ENCODE peak calls at places on chromosomes 11 and 22, in four cellular contexts. C is NT2/D1, X is H1, F is GM12878. V is an unnamed sample.

GRCh38 chr11:95132956-95133355 is 43.3 kb downstream of the ENDOD1 start:
- DNase-seq in X (no peak), C (no peak), F (no peak), V (no peak)

GRCh38 chr22:36950797-36951590 is 37.6 kb downstream of the CSF2RB start:
- DNase-seq in F (no peak), C (no peak), X (no peak), V (no peak)

GRCh38 chr11:69918938-69919650 is 99.9 kb upstream of the FGF3 start:
- DNase-seq in F (no peak), C (peak; percentile 70), X (peak; percentile 99), V (peak; percentile 82)

GRCh38 chr11:92298238-92298565 is 73.6 kb downstream of the FAT3 start:
- DNase-seq in F (no peak), C (no peak), X (no peak), V (no peak)

GRCh38 chr11:47060807-47061206 is 115.9 kb downstream of the ARFGAP2 start:
- DNase-seq in F (no peak), X (no peak), C (no peak), V (no peak)

GRCh38 chr22:40452730-40453487 is 82.5 kb downstream of the SGSM3 start:
- DNase-seq in F (no peak), X (no peak), C (no peak), V (no peak)

GRCh38 chr11:90148900-90149299 is 14.4 kb downstream of the NAALAD2 start:
- DNase-seq in C (no peak), X (no peak), F (no peak), V (no peak)

GRCh38 chr11:103266167-103266831 is 157.1 kb downstream of the DYNC2H1 start:
- DNase-seq in X (no peak), F (no peak), C (no peak), V (no peak)

GRCh38 chr11:75262961-75263852 is 22.6 kb downstream of the TPBGL start:
- DNase-seq in X (no peak), C (no peak), F (no peak), V (no peak)

GRCh38 chr22:25564979-25565677 is 653 bp downstream of the GRK3 start:
- DNase-seq in X (peak; percentile 83), C (peak; percentile 13), F (no peak), V (no peak)

GRCh38 chr11:118621071-118621815 is 13.8 kb downstream of the PHLDB1 start:
- DNase-seq in C (peak; percentile 75), X (peak; percentile 89), F (no peak), V (peak; percentile 74)

GRCh38 chr22:20931126-20931654 is 14.0 kb downstream of the CRKL start:
- DNase-seq in F (no peak), X (no peak), C (no peak), V (no peak)

GRCh38 chr11:133660202-133660568 is 127.9 kb upstream of the OPCML start:
- DNase-seq in F (no peak), X (no peak), C (no peak), V (no peak)

GRCh38 chr22:16789860-16790493 is 35.2 kb downstream of the XKR3 start:
- DNase-seq in X (no peak), C (no peak), F (no peak), V (no peak)

GRCh38 chr11:8767466-8768142 is 85.0 kb downstream of the RPL27A start:
- DNase-seq in C (no peak), X (no peak), F (no peak), V (no peak)

GRCh38 chr11:28922351-28922981 is 814.3 kb downstream of the METTL15 start:
- DNase-seq in X (no peak), F (no peak), C (no peak), V (no peak)

GRCh38 chr22:47269689-47270088 is 507.2 kb downstream of the TBC1D22A start:
- DNase-seq in C (no peak), F (no peak), X (no peak), V (no peak)

GRCh38 chr11:122170815-122171475 is 54.9 kb upstream of the BLID start:
- DNase-seq in C (no peak), X (no peak), F (no peak), V (no peak)

GRCh38 chr11:106311531-106312230 is 234.2 kb downstream of the AASDHPPT start:
- DNase-seq in X (no peak), C (no peak), F (no peak), V (no peak)
- TF ChIP-seq SUZ12 in X (no peak), C (no peak), F (no peak), V (no peak)

GRCh38 chr22:50169774-50170341 is 673 bp upstream of the PANX2 start:
- DNase-seq in F (no peak), X (no peak), C (no peak), V (peak; percentile 65)
- TF ChIP-seq SUZ12 in F (no peak), X (no peak), C (no peak), V (no peak)

DNA sequence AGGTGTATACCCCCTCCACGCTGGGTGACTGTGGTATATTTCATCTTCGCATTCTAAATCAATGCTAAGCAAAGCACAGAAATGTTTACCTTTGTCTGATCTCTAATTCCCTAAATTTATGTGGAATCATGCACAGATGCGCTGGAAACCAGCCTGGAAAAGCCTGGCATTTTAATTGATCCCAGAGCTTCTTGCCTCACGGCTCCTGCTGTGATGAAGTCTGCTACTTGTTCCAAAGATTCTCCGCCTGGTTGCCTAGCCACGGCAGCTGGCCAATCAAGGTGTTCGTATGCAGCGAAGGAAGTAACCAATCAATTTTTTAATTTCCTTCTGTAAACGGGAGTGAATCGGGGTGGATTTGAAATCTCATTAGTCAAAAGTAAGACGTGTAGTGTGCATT is 133.8 kb downstream of the FANCF start:
- DNase-seq in F (no peak), C (no peak), X (no peak), V (peak; percentile 11)
- TF ChIP-seq SUZ12 in F (no peak), C (no peak), X (no peak), V (no peak)

GRCh38 chr11:11827272-11827671 is 14.5 kb upstream of the USP47 start:
- DNase-seq in X (no peak), F (no peak), C (no peak), V (no peak)
- TF ChIP-seq SUZ12 in X (no peak), F (no peak), C (no peak), V (no peak)

GRCh38 chr11:79185351-79185750 is 255.5 kb downstream of the TENM4 start:
- DNase-seq in F (no peak), X (no peak), C (no peak), V (no peak)
- TF ChIP-seq SUZ12 in F (no peak), X (no peak), C (no peak), V (no peak)

GRCh38 chr22:28102413-28102812 is 183.4 kb upstream of the PITPNB start:
- DNase-seq in X (no peak), F (no peak), C (no peak), V (no peak)
- TF ChIP-seq SUZ12 in X (no peak), F (no peak), C (no peak), V (no peak)